ENCODE peak calls at places on chromosomes 2 and 18, in eight cellular contexts. O, S, W, X, Z, H, A and D are unnamed samples.

GRCh38 chr2:71672640-71673401 is 219.5 kb downstream of the DYSF start:
- DNase-seq in Z (no peak), A (no peak), H (no peak), S (no peak), W (peak), X (no peak), O (peak), D (peak)

GRCh38 chr2:49332415-49332814 is 178.1 kb upstream of the FSHR start:
- DNase-seq in A (no peak), Z (no peak), O (no peak), W (no peak), S (no peak), X (no peak), H (no peak), D (no peak)

GRCh38 chr18:15198116-15198389 is 450.1 kb downstream of the ANKRD30B start:
- DNase-seq in H (no peak), W (no peak), Z (no peak), O (no peak), X (no peak), S (no peak), A (no peak), D (no peak)

GRCh38 chr2:145631561-145631960 is 1111.6 kb upstream of the ZEB2 start:
- DNase-seq in S (no peak), Z (no peak), O (no peak), X (no peak), H (no peak), A (no peak), W (no peak), D (no peak)

GRCh38 chr2:16755377-16755776 is 89.7 kb upstream of the CYRIA start:
- DNase-seq in Z (no peak), O (no peak), W (no peak), X (no peak), A (no peak), S (no peak), H (no peak), D (no peak)

GRCh38 chr18:5178519-5178918 is 18.5 kb downstream of the AKAIN1 start:
- DNase-seq in X (no peak), A (no peak), S (no peak), H (no peak), W (no peak), Z (no peak), O (no peak), D (no peak)

GRCh38 chr2:190843874-190844699 is 36.5 kb upstream of the GLS start:
- DNase-seq in S (no peak), O (no peak), H (no peak), X (no peak), Z (no peak), W (no peak), A (peak), D (no peak)

GRCh38 chr2:88626171-88627054 is 851 bp downstream of the EIF2AK3 start:
- DNase-seq in S (peak), X (peak), A (no peak), O (peak), H (peak), Z (no peak), W (peak), D (peak)

GRCh38 chr2:97695744-97696143 is 17.6 kb upstream of the ZAP70 start:
- DNase-seq in X (no peak), H (no peak), O (no peak), A (no peak), S (no peak), Z (no peak), W (no peak), D (peak)

GRCh38 chr2:97701186-97701585 is 12.2 kb upstream of the ZAP70 start:
- DNase-seq in S (no peak), O (no peak), A (no peak), X (no peak), W (no peak), H (no peak), Z (no peak), D (no peak)

GRCh38 chr2:97698530-97698929 is 14.8 kb upstream of the ZAP70 start:
- DNase-seq in S (no peak), O (no peak), A (no peak), H (no peak), W (no peak), X (no peak), Z (no peak), D (no peak)

GRCh38 chr2:97699765-97700444 is 13.5 kb upstream of the ZAP70 start:
- DNase-seq in W (no peak), S (peak), Z (no peak), O (no peak), H (peak), X (no peak), A (peak), D (peak)

DNA sequence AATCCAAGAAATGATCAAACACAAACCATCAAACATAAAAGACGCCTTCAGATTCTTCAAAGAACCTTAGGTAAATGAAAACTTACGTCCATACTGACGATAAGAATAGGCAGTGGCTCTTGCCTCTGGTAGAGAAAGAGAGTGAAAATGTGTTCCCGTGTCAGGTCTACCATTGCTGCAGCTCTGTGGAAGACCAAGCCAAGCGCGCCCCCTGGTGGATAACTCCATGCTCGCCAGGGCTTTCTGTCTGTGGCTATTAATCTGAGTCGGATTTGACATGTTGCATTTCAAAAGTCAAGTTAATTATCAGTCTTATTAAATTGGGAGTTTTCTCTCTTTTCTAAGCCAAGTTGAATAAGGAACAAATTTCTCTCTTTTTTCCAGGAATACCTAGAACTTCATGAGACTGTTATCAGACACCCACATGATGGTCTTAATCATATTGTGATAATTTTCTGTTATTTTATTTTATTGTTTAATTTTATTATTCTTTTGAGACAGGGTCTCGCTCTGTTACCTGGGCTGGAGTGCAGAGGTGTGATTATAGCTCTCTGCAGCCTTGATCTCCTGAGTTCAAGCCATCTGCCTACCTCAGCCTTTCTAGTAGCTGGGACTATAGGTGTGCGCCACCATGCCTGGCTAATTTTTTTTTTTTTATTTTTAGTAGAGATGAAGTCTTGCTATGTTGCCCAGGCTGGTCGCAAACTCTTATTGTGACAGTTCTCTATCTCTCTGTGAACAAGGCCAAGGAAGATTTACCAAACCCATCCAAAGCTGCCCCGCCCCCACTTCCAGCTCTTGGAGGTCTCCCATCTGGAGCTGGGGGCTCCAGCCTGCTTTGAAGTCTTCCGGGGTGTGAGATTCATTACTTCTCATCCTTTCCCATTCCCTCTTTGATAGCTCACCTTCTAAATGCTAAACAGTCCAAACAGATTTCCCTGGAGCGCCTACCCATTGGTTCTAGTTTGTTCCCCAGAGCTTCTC is 15.8 kb upstream of the ZAP70 start:
- DNase-seq in O (peak), Z (peak), X (peak), S (peak), H (peak), A (peak), W (peak), D (peak)
- H3K4me3 ChIP-seq in O (no peak), Z (no peak), X (no peak), S (no peak), H (peak), A (no peak), W (peak), D (no peak)

GRCh38 chr2:127348421-127349000 is 39.3 kb downstream of the MAP3K2 start:
- DNase-seq in A (no peak), W (no peak), S (no peak), H (no peak), O (no peak), X (no peak), Z (no peak), D (no peak)
- H3K27ac ChIP-seq in A (no peak), W (no peak), S (no peak), H (no peak), O (peak), X (no peak), Z (no peak), D (no peak)

DNA sequence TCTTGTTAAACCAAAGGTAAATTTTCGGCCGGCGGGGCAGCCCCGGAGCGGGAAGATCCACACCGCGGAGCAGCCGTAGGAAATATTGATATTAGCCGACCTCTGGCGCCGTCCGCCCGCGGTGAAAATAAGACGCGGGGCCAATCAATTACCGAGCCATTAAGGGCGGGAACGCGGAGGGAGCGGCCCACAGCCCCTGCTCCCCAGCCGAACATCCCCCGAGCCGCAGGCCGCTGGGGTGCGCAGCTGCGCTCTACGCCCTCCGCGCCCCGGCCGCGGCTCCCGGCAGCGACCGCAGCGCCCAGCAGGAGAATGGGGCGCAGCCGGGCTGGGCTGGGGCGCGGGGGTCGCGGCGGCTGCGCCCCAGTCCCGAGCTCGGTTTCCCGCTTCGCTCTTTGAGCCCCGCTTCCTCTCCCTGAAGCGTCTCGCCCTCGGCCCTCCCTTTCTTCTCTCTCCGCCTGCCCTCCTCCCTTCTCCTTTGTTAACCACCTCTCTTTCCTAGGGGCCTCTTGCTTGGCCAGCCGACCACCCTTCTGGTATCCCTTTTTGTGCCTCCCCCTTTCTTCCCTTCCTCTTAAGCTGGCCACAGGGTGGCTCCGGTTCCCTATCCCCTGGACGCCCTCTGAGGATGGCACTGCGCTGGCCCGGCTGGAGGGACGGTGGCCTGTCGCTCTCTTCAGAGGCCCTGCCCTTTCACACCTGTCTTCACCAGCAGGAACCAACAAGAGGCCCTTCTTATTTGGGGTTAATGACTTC is 40.9 kb downstream of the CELF4 start:
- DNase-seq in S (no peak), H (no peak), W (no peak), A (no peak), O (no peak), X (no peak), Z (no peak), D (peak)
- H3K4me3 ChIP-seq in S (no peak), H (no peak), W (no peak), A (no peak), O (no peak), X (no peak), Z (no peak), D (peak)

GRCh38 chr2:144528108-144528507 is 8.2 kb upstream of the ZEB2 start:
- DNase-seq in A (no peak), O (no peak), X (no peak), S (no peak), W (no peak), H (no peak), Z (no peak), D (no peak)
- H3K27ac ChIP-seq in A (no peak), O (no peak), X (no peak), S (no peak), W (peak), H (no peak), Z (no peak), D (no peak)

DNA sequence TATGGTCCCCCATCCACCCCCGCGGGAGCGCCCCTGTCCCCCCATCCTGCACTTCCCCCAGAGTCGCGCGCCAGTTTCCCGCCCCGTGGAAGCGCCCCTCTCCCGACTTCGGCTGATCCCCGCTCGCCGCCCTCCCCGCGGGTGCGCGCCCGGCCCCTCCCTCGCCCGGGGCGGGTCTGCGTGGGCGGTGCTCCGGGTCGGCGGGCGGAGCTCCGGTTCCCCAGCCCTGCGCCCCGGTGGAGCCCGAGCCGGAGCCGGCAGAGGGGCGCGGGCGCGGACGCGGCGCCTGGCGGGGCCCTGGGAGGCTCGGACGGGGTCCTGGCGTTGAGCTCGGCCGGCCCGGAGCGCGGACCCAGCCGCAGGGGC is at the start of gene SNTG2:
- DNase-seq in S (peak), X (no peak), A (no peak), Z (no peak), H (no peak), W (no peak), O (peak), D (peak)
- H3K4me3 ChIP-seq in S (peak), X (peak), A (peak), Z (peak), H (no peak), W (peak), O (peak), D (peak)

GRCh38 chr18:34730774-34731173 is 20.7 kb downstream of the DTNA start:
- DNase-seq in O (no peak), W (no peak), H (no peak), S (no peak), Z (no peak), X (no peak), A (peak), D (no peak)

GRCh38 chr18:34734048-34734447 is 23.9 kb downstream of the DTNA start:
- DNase-seq in Z (no peak), X (no peak), O (no peak), A (no peak), W (no peak), H (no peak), S (no peak), D (no peak)

GRCh38 chr18:34726286-34727004 is 16.3 kb downstream of the DTNA start:
- DNase-seq in H (no peak), A (no peak), W (no peak), O (no peak), X (no peak), Z (no peak), S (no peak), D (peak)

GRCh38 chr18:34729740-34730338 is 19.7 kb downstream of the DTNA start:
- DNase-seq in X (no peak), S (no peak), Z (no peak), O (no peak), W (no peak), A (no peak), H (no peak), D (no peak)

DNA sequence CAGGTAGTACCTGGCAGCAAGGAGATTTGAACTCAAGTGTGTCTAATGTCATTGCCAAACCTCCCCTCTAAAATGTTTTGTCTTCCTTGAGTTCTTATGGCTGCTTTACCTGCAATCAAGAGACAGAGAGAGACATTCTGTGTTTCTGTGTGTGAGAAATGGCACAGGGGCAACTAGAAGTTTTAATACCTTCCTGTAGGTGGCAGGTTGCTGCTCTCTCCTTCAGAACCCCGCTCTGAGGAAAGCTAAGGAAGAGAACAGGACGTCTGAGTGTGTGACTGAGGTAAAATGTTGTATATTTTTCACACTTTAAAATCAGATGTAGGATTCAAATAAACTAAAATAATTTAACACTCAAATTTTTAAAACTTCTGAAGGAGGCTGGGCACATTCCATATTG is 19.2 kb downstream of the DTNA start:
- DNase-seq in O (no peak), A (peak), X (no peak), Z (no peak), W (no peak), H (no peak), S (no peak), D (peak)
- H3K27ac ChIP-seq in O (no peak), A (no peak), X (no peak), Z (peak), W (peak), H (no peak), S (no peak), D (no peak)

DNA sequence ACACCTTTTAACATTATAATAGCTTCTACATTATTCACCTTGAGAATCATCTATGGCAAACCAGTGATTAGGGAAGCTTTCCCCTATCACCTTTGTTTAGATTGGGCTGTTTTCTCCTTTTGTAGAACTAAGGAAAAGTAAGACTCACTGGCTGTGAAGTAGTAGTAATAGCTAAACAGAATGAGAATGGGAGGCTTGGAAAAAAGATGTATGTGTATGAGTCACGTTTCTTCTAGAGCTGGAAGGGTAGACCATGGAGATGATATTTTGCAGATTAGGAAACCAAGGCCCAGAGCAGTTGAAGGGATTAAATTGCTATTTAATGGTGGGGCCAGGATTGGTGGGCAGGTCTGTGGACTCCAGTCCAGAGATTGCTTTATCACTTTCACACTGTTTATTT is 214.5 kb downstream of the MCFD2 start:
- DNase-seq in Z (no peak), W (no peak), X (no peak), S (no peak), O (no peak), H (no peak), A (peak), D (no peak)
- H3K4me3 ChIP-seq in Z (no peak), W (peak), X (no peak), S (no peak), O (peak), H (no peak), A (peak), D (peak)

GRCh38 chr18:61609131-61609530 is 275.9 kb downstream of the CDH20 start:
- DNase-seq in S (no peak), H (no peak), O (no peak), W (no peak), A (no peak), Z (no peak), X (no peak), D (no peak)

GRCh38 chr18:61605376-61606067 is 272.3 kb downstream of the CDH20 start:
- DNase-seq in Z (no peak), S (no peak), O (no peak), X (no peak), A (no peak), H (no peak), W (no peak), D (no peak)

GRCh38 chr18:61606759-61607158 is 273.5 kb downstream of the CDH20 start:
- DNase-seq in A (peak), X (peak), W (no peak), S (no peak), Z (no peak), O (no peak), H (no peak), D (peak)

GRCh38 chr18:61608306-61608705 is 275.1 kb downstream of the CDH20 start:
- DNase-seq in H (no peak), X (no peak), Z (no peak), W (no peak), S (no peak), A (peak), O (no peak), D (no peak)

DNA sequence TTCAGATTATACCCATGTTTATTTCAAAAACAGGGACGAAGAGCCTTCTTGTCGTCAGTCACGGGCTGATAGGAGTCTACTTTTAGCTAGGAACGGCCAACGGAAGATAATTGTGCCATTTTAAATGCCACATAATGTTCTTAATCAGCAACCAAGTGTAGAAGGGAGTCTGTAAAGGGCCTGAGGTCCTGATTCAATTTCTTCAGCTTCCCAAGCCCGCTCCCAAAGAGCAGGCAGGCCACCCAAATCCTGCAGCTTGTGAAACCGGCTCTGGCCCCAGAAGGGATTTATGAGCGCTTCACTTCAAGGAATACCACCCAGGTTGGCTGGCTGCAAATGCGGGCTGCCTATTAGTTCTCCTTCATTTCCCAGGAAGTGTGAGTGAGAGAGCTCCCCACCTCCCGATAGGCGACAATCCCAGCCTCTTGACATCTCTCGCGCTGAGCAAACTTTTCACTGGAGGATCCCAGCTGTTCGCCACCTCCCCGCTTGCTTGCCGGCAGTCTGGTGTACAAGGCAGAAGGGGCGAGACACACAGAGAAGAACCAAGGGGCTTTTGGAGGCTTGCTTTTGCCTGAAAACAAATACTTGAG is 272.9 kb downstream of the CDH20 start:
- DNase-seq in X (no peak), Z (no peak), H (no peak), W (no peak), S (no peak), A (peak), O (no peak), D (peak)
- H3K27ac ChIP-seq in X (peak), Z (peak), H (no peak), W (no peak), S (no peak), A (peak), O (peak), D (peak)

GRCh38 chr2:133417410-133417809 is 150.9 kb downstream of the NCKAP5 start:
- DNase-seq in W (no peak), X (no peak), A (no peak), H (no peak), O (no peak), S (no peak), Z (no peak), D (peak)
- H3K4me3 ChIP-seq in W (no peak), X (no peak), A (no peak), H (no peak), O (no peak), S (no peak), Z (no peak), D (no peak)

DNA sequence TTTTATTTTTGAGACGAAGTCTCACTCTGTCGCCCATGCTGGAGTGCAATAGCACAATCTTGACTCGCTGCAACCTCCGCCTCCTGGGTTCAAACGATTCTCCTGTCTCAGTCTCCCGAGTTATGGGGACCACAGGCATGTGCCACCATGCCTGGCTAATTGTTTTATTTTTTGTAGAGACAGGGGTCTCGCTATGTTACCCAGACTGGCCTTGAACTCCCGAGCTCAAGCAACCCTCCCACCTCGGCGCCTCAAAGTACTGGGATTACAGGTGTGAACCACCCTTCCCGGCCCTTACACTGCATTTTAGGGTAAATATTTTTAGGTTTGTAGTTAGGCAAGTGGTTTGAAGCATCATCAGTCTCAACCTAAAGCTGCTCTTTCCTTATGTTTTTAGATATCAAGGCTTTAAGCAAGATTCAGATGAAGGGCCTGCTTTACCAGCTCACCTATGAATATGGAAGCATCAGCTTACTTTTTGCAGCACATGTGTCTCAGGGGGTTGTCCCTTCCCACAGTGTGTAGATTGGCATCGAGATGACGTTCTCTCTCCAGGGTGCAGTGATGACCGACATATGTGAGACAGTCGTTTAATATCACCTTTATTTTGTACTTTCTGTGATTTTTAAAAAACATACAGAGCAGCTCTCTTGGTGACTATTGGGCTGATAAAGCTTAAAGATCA is 47.2 kb downstream of the ATIC start:
- DNase-seq in W (no peak), O (no peak), X (no peak), H (no peak), A (peak), S (no peak), Z (no peak), D (no peak)
- H3K27ac ChIP-seq in W (no peak), O (no peak), X (no peak), H (no peak), A (no peak), S (no peak), Z (no peak), D (no peak)